ENCODE peak calls at places on chromosome 11, in ten cellular contexts. J is SHP77; M is stimulated activated CD8-positive, alpha-beta memory T cell treated with anti-CD3 and anti-CD28 coated beads, Interleukin-15, amount 100 ng/mL, for 24 hours; E is stimulated activated naive CD8-positive, alpha-beta T cell treated with anti-CD3 and anti-CD28 coated beads, Interleukin-15, amount 100 ng/mL, for 72 hours; C is AG04450; G is cardiac fibroblast; T is nephron progenitor cell; I is naive thymus-derived CD8-positive, alpha-beta T cell; Y is mesothelial cell of epicardium; B is DMS153. H is an unnamed sample.
A peak's percentile ranks its signal among the peaks of the same experiment; 100 is the strongest.

GRCh38 chr11:131038597-131038996 is 122.3 kb upstream of the SNX19 start:
- DNase-seq in C (no peak), Y (no peak), I (no peak), J (peak; percentile 23), E (no peak), G (peak; percentile 68), T (no peak), B (no peak), M (no peak), H (no peak)

GRCh38 chr11:59152312-59152967 is 9.8 kb downstream of the FAM111A start:
- DNase-seq in G (no peak), Y (no peak), T (no peak), M (no peak), J (no peak), E (peak; percentile 41), I (no peak), B (no peak), C (no peak), H (no peak)

GRCh38 chr11:12924650-12925049 is 84.5 kb upstream of the RASSF10 start:
- DNase-seq in M (no peak), T (no peak), I (no peak), C (no peak), J (no peak), G (no peak), Y (no peak), B (no peak), E (no peak), H (no peak)

GRCh38 chr11:66100272-66101037 is 30.4 kb downstream of the PACS1 start:
- DNase-seq in C (no peak), M (peak; percentile 22), T (no peak), G (no peak), I (peak; percentile 71), Y (no peak), B (peak; percentile 80), J (peak; percentile 79), E (peak; percentile 62), H (peak; percentile 43)

GRCh38 chr11:63599211-63600122 is 14.8 kb downstream of the PLAAT3 start:
- DNase-seq in T (no peak), C (no peak), M (no peak), J (no peak), Y (no peak), I (no peak), E (no peak), B (no peak), G (peak; percentile 94), H (no peak)

GRCh38 chr11:75469785-75470405 is 36.9 kb upstream of the KLHL35 start:
- DNase-seq in E (no peak), Y (no peak), G (no peak), J (no peak), B (peak; percentile 47), C (no peak), M (no peak), I (no peak), T (no peak), H (no peak)

GRCh38 chr11:117824571-117825537 is at the start of gene FXYD2:
- DNase-seq in E (no peak), C (no peak), M (no peak), T (no peak), I (no peak), J (no peak), Y (no peak), G (no peak), B (no peak), H (no peak)

GRCh38 chr11:87304350-87304749 is 266.6 kb downstream of the TMEM135 start:
- DNase-seq in Y (no peak), J (no peak), E (no peak), T (no peak), M (no peak), I (no peak), G (no peak), B (no peak), C (no peak), H (no peak)

GRCh38 chr11:115222863-115223530 is 281.2 kb downstream of the CADM1 start:
- DNase-seq in T (no peak), J (no peak), G (no peak), E (no peak), B (peak; percentile 48), M (no peak), C (no peak), I (no peak), Y (no peak), H (no peak)

GRCh38 chr11:71305041-71305440 is 52.7 kb upstream of the SHANK2 start:
- DNase-seq in C (no peak), M (no peak), B (no peak), I (no peak), E (no peak), J (no peak), G (no peak), T (no peak), Y (peak; percentile 19), H (no peak)

GRCh38 chr11:104462346-104462745 is 298.4 kb upstream of the PDGFD start:
- DNase-seq in T (no peak), G (peak; percentile 50), I (no peak), C (peak; percentile 68), M (no peak), E (no peak), B (no peak), Y (no peak), J (peak; percentile 14), H (no peak)

GRCh38 chr11:46338988-46339666 is 8.1 kb upstream of the DGKZ start:
- DNase-seq in M (no peak), B (peak; percentile 55), T (peak; percentile 50), C (no peak), I (no peak), Y (no peak), J (peak; percentile 53), E (no peak), G (no peak), H (no peak)

GRCh38 chr11:34331329-34331728 is 26.5 kb downstream of the ABTB2 start:
- DNase-seq in B (peak; percentile 85), C (no peak), T (no peak), G (peak; percentile 67), J (peak; percentile 46), I (no peak), M (no peak), E (no peak), Y (no peak), H (no peak)

GRCh38 chr11:10506013-10506370 is 35.0 kb downstream of the RNF141 start:
- DNase-seq in E (no peak), I (no peak), C (no peak), B (no peak), Y (no peak), J (no peak), G (no peak), T (no peak), M (no peak), H (no peak)

GRCh38 chr11:28964811-28965210 is 856.6 kb downstream of the METTL15 start:
- DNase-seq in B (no peak), Y (no peak), J (no peak), I (no peak), G (peak; percentile 50), T (no peak), M (no peak), C (no peak), E (no peak), H (no peak)

H was measured in stimulated activated naive B cell treated with anti-CD40 and anti-IgM and Interleukin-4, amounts not matched to agents 10 μg/mL and 1 μg/mL and 100 μg/mL, for 72 hours.